ENCODE peak calls at places on chromosomes 4 and X, in nine cellular contexts. X is ovary; S is left lung; F is IMR-90; L is CD8-positive, alpha-beta T cell; D is H9; B is esophagus squamous epithelium; W is upper lobe of right lung; Y is OCI-LY7. R is an unnamed sample.

GRCh38 chr4:5795580-5795979 is 84.6 kb downstream of the EVC start:
- DNase-seq in S (no peak), D (no peak), F (no peak), Y (no peak), B (no peak), X (no peak), L (no peak), W (no peak), R (no peak)

GRCh38 chrX:101407167-101407747 is 468 bp downstream of the GLA start:
- DNase-seq in S (no peak), Y (peak; percentile 45), F (no peak), W (no peak), L (no peak), D (no peak), B (no peak), X (no peak), R (no peak)

GRCh38 chr4:39614487-39615162 is 24.0 kb downstream of the SMIM14 start:
- DNase-seq in D (no peak), W (no peak), X (no peak), F (peak; percentile 87), B (no peak), L (no peak), Y (no peak), S (no peak), R (no peak)

GRCh38 chrX:9842541-9842940 is 56.3 kb downstream of the SHROOM2 start:
- DNase-seq in Y (no peak), F (no peak), W (no peak), B (no peak), L (no peak), X (no peak), D (peak; percentile 39), S (no peak), R (no peak)

GRCh38 chr4:181601118-181601517 is 642.1 kb upstream of the TENM3 start:
- DNase-seq in F (no peak), B (no peak), Y (no peak), W (no peak), L (no peak), X (no peak), S (no peak), D (no peak), R (no peak)

GRCh38 chr4:168183717-168184571 is 91.6 kb downstream of the ANXA10 start:
- DNase-seq in F (peak; percentile 59), L (no peak), B (no peak), X (no peak), Y (peak; percentile 18), S (no peak), D (no peak), W (no peak), R (no peak)

GRCh38 chrX:42497356-42497755 is 280.6 kb downstream of the PPP1R2C start:
- DNase-seq in F (no peak), X (no peak), L (no peak), S (no peak), W (no peak), D (no peak), B (no peak), Y (no peak), R (no peak)

GRCh38 chrX:83845397-83845796 is 15.5 kb upstream of the CYLC1 start:
- DNase-seq in W (no peak), D (no peak), S (no peak), L (no peak), Y (peak; percentile 39), B (no peak), X (no peak), F (peak; percentile 22), R (no peak)

GRCh38 chr4:6772223-6772928 is 10.2 kb upstream of the KIAA0232 start:
- DNase-seq in X (no peak), D (no peak), F (no peak), B (no peak), S (no peak), Y (no peak), W (no peak), L (no peak), R (peak; percentile 23)

GRCh38 chr4:135510582-135510981 is 1309.0 kb upstream of the PABPC4L start:
- DNase-seq in S (no peak), X (no peak), D (no peak), Y (no peak), B (no peak), L (no peak), F (no peak), W (no peak), R (no peak)

GRCh38 chr4:81562093-81562492 is 90.4 kb upstream of the RASGEF1B start:
- DNase-seq in Y (peak; percentile 93), S (no peak), L (no peak), B (no peak), D (no peak), X (no peak), W (no peak), F (no peak), R (no peak)

GRCh38 chr4:40626183-40626990 is 3.3 kb downstream of the RBM47 start:
- DNase-seq in X (no peak), D (no peak), B (no peak), S (no peak), Y (no peak), L (no peak), W (no peak), F (peak; percentile 29), R (no peak)

GRCh38 chr4:92520563-92520962 is 216.8 kb downstream of the GRID2 start:
- DNase-seq in W (no peak), Y (no peak), S (no peak), F (no peak), B (no peak), X (no peak), L (no peak), D (peak; percentile 89), R (no peak)

GRCh38 chrX:10447577-10448214 is 172.7 kb downstream of the MID1 start:
- DNase-seq in Y (no peak), X (no peak), B (no peak), L (no peak), F (peak; percentile 53), W (no peak), S (no peak), D (no peak), R (no peak)

GRCh38 chrX:8738588-8739189 is 6.8 kb upstream of the ANOS1 start:
- DNase-seq in L (no peak), F (peak; percentile 29), Y (peak; percentile 9), D (no peak), B (no peak), X (peak; percentile 50), S (no peak), W (no peak), R (no peak)

GRCh38 chr4:157514711-157515110 is 294.2 kb downstream of the GRIA2 start:
- DNase-seq in W (no peak), D (peak; percentile 74), B (no peak), L (no peak), Y (no peak), S (no peak), F (no peak), X (no peak), R (no peak)

GRCh38 chr4:17283832-17284231 is 228.1 kb downstream of the QDPR start:
- DNase-seq in X (no peak), Y (no peak), W (no peak), D (no peak), F (no peak), S (no peak), L (no peak), B (no peak), R (no peak)

GRCh38 chr4:17284323-17285175 is 227.3 kb downstream of the QDPR start:
- DNase-seq in B (no peak), S (no peak), W (no peak), D (no peak), F (no peak), L (no peak), Y (no peak), X (no peak), R (no peak)

GRCh38 chr4:17276821-17277220 is 235.1 kb downstream of the QDPR start:
- DNase-seq in S (no peak), W (no peak), D (no peak), Y (no peak), B (no peak), L (no peak), F (peak; percentile 53), X (peak; percentile 69), R (peak; percentile 66)

GRCh38 chr4:17283251-17283650 is 228.6 kb downstream of the QDPR start:
- DNase-seq in W (no peak), B (no peak), S (no peak), L (no peak), X (no peak), D (no peak), F (no peak), Y (no peak), R (no peak)

GRCh38 chr4:17280266-17280665 is 231.6 kb downstream of the QDPR start:
- DNase-seq in L (no peak), F (no peak), S (no peak), W (no peak), B (no peak), D (no peak), X (no peak), Y (no peak), R (no peak)
- TF ChIP-seq CTCF in L (no peak), F (no peak), S (no peak), W (no peak), B (no peak), D (peak; percentile 32), X (no peak), Y (peak; percentile 54), R (no peak)

GRCh38 chr4:27398911-27399310 is 538.3 kb downstream of the STIM2 start:
- DNase-seq in Y (no peak), X (no peak), D (no peak), S (no peak), F (no peak), L (no peak), B (no peak), W (no peak), R (no peak)

GRCh38 chr4:27397886-27398285 is 537.2 kb downstream of the STIM2 start:
- DNase-seq in X (no peak), D (no peak), F (peak; percentile 12), B (no peak), W (no peak), Y (no peak), S (no peak), L (no peak), R (no peak)
- H3K27ac ChIP-seq in X (no peak overlapping the region), D (no peak overlapping the region), F (no peak overlapping the region), B (no peak overlapping the region), W (no peak overlapping the region), Y (no peak overlapping the region), S (no peak overlapping the region), L (no peak overlapping the region), R (no peak overlapping the region)

DNA sequence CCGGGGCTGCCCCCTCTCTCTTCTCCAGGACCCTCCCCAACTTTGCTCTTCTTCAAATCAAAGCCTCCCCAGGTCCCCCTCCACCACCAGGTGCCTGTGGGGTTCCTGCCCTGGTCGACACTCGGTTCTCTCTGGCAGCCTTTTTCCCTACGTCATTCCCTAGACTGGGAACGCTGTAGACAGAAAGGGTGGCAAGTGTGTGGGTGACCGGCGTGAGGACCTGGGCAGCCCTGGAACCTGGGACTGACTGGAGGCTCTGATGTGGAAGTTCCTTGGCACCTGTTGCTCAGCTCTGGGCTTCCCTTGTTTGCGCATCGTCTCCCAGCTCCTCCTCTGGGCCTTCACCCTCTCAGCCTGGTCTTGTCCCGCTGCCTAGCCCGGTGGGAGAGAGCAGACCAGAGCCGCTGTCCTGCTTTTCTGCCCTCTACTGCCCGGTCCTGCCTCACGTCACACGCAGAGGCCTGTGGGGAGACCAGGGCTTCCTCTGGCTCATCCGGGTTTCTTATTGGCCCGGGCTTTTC is 1.3 kb downstream of the TACC3 start:
- DNase-seq in Y (no peak), S (no peak), L (no peak), W (no peak), F (no peak), X (peak; percentile 36), B (no peak), D (peak; percentile 32), R (no peak)
- H3K4me1 ChIP-seq in Y (peaks cover 65% of the 10 kb centered on the region), S (peaks cover 24% of the 10 kb centered on the region), L (peaks cover 69% of the 10 kb centered on the region), W (peaks cover 31% of the 10 kb centered on the region), F (peaks cover 20% of the 10 kb centered on the region), X (peaks cover 8% of the 10 kb centered on the region), B (peaks cover 68% of the 10 kb centered on the region), D (no peaks in the 10 kb centered on the region), R (no peaks in the 10 kb centered on the region)

GRCh38 chrX:21926116-21926515 is 14.4 kb upstream of the SMS start:
- DNase-seq in F (peak; percentile 24), W (no peak), B (no peak), Y (no peak), D (no peak), S (no peak), L (no peak), X (no peak), R (no peak)
- TF ChIP-seq CTCF in F (no peak), W (no peak), B (no peak), Y (no peak), D (no peak), S (no peak), L (no peak), X (no peak), R (no peak)